ENCODE peak calls at places on chromosomes 2 and 18, in eight cellular contexts. E is uterus, V is mesenchymal stem cell, J is testis, L is IMR-90, M is thoracic aorta, X is MM.1S, G is HCT116. P is an unnamed sample.

GRCh38 chr2:74702001-74702715 is 48.1 kb downstream of the SEMA4F start:
- DNase-seq in M (no peak), V (no peak), J (no peak), X (no peak), E (no peak), G (no peak), L (no peak), P (no peak)

GRCh38 chr2:221705478-221705877 is 133.4 kb upstream of the EPHA4 start:
- DNase-seq in G (no peak), L (no peak), X (no peak), M (no peak), J (no peak), E (no peak), V (no peak), P (no peak)

GRCh38 chr2:191202881-191203397 is 42.3 kb upstream of the MYO1B start:
- DNase-seq in M (no peak), L (peak; percentile 83), G (no peak), J (no peak), V (peak; percentile 89), X (no peak), E (peak; percentile 19), P (no peak)

GRCh38 chr2:206452750-206453149 is 9.4 kb downstream of the ADAM23 start:
- DNase-seq in L (peak; percentile 43), G (no peak), X (no peak), V (peak; percentile 56), M (no peak), E (no peak), J (no peak), P (no peak)

GRCh38 chr2:225042800-225043167 is 516 bp upstream of the DOCK10 start:
- DNase-seq in L (no peak), J (no peak), M (no peak), G (no peak), V (peak; percentile 12), X (no peak), E (no peak), P (no peak)

GRCh38 chr2:25405871-25406270 is 64.1 kb upstream of the DNMT3A start:
- DNase-seq in J (no peak), G (no peak), M (no peak), V (no peak), E (no peak), L (no peak), X (no peak), P (no peak)

GRCh38 chr2:23420091-23420839 is 35.3 kb downstream of the KLHL29 start:
- DNase-seq in M (no peak), V (no peak), G (no peak), L (no peak), X (no peak), E (no peak), J (no peak), P (no peak)

GRCh38 chr18:25099838-25100393 is 252.1 kb downstream of the ZNF521 start:
- DNase-seq in M (no peak), J (peak; percentile 25), X (no peak), V (peak; percentile 70), G (no peak), E (no peak), L (peak; percentile 40), P (no peak)

GRCh38 chr18:3649135-3649558 is 199.2 kb downstream of the TGIF1 start:
- DNase-seq in J (no peak), X (no peak), V (peak; percentile 36), L (peak; percentile 37), M (no peak), E (no peak), G (no peak), P (no peak)

GRCh38 chr2:32484907-32485306 is 128.1 kb downstream of the BIRC6 start:
- DNase-seq in L (peak; percentile 97), V (peak; percentile 97), M (no peak), J (no peak), X (no peak), G (peak; percentile 15), E (no peak), P (no peak)

GRCh38 chr2:45274190-45274926 is 265.1 kb upstream of the SIX2 start:
- DNase-seq in M (no peak), J (no peak), G (no peak), X (no peak), E (no peak), L (no peak), V (no peak), P (no peak)

GRCh38 chr2:47334356-47335136 is 68.4 kb upstream of the MSH2 start:
- DNase-seq in L (no peak), M (no peak), J (no peak), X (peak; percentile 38), V (no peak), E (no peak), G (no peak), P (no peak)

GRCh38 chr2:55901322-55901721 is 22.3 kb downstream of the EFEMP1 start:
- DNase-seq in M (no peak), J (no peak), G (no peak), E (no peak), X (no peak), L (peak; percentile 53), V (peak; percentile 41), P (no peak)

GRCh38 chr2:100321881-100322820 is at the start of gene LONRF2:
- DNase-seq in X (no peak), L (no peak), E (peak; percentile 75), V (peak; percentile 2), J (peak; percentile 68), M (no peak), G (no peak), P (no peak)

GRCh38 chr18:43350176-43350575 is 72.9 kb upstream of the SYT4 start:
- DNase-seq in M (no peak), L (no peak), E (no peak), X (no peak), G (no peak), V (no peak), J (no peak), P (no peak)

GRCh38 chr2:235951980-235952379 is 216.2 kb downstream of the GBX2 start:
- DNase-seq in G (no peak), M (no peak), X (peak; percentile 46), E (no peak), V (no peak), L (no peak), J (no peak), P (no peak)

GRCh38 chr2:26723475-26723874 is 31.0 kb downstream of the KCNK3 start:
- DNase-seq in J (no peak), L (no peak), X (no peak), G (no peak), M (no peak), V (no peak), E (no peak), P (no peak)

GRCh38 chr2:26722911-26723310 is 30.4 kb downstream of the KCNK3 start:
- DNase-seq in X (no peak), V (no peak), G (no peak), J (no peak), M (no peak), E (no peak), L (no peak), P (no peak)

GRCh38 chr2:26720322-26721166 is 28.0 kb downstream of the KCNK3 start:
- DNase-seq in G (peak; percentile 29), E (peak; percentile 67), M (peak; percentile 54), X (no peak), V (peak; percentile 91), L (peak; percentile 82), J (peak; percentile 96), P (peak; percentile 77)

GRCh38 chr2:26722328-26722727 is 29.8 kb downstream of the KCNK3 start:
- DNase-seq in V (no peak), G (no peak), X (no peak), L (no peak), M (no peak), J (no peak), E (no peak), P (no peak)

DNA sequence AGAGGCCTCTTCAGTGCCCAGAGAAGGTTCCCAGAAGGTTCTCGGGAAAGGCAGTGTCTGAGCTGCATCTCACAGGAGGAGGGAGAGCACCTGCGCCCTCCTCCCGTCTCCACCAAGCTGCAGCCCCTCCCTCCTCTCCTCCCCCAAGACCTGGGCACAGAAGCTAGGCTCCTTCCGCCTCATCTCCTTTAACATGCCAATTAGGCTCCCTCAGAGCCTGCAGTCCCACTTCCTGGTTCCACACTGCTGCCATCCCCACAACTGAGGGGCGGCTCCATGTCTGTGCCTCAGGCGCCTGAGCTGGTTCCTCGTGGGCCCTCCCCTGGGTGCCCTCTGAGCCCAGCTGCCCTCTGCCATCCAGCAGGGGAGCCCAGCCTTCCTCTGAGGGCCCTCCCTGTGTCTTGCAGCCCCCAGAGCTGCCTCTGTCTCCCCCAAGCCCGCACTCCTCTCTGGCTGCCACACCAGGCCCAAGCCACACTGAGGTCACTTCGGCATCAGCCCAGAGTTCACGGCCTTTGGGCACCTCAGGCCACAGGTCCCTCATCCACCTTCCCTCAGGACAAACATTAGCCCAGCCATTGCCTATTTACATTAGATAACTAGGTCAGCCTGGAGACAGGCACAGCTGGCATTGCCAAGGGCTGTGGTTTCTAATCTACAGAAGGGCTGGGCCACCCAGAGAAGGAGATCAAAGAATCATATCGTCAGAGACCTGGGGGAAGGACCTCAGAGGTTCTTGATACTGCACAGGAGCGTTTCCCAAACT is 28.9 kb downstream of the KCNK3 start:
- DNase-seq in E (no peak), V (no peak), J (peak; percentile 57), G (no peak), L (no peak), M (no peak), X (no peak), P (no peak)
- H3K27ac ChIP-seq in E (no peak overlapping the region), V (no peak overlapping the region), J (peak overlapping the region; percentile 73), G (peak overlapping the region; percentile 54), L (no peak overlapping the region), M (peak overlapping the region; percentile 84), X (no peak overlapping the region), P (peak overlapping the region; percentile 83)

DNA sequence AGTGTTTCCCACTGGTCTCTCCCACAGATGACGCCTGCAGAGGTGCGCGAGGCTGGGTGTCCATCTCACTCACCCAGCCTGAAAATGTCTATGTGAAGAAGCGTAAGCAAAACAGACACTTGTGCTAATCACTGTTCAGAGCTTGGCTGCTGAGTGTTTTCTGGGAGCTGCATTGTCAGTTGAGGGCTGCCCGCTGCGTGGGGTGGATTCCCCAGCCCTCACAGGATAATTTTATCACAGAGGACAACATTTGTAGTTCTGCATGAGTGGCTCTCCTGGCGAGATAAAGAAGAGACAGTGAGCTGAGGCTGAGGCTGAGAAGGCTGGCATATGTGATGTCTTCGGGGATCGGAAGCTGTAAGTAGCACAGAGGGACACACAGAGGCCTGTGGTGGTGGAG is 16.2 kb upstream of the CAPN13 start:
- DNase-seq in L (no peak), G (no peak), E (no peak), M (no peak), J (peak; percentile 73), X (no peak), V (no peak), P (no peak)
- H3K4me1 ChIP-seq in L (no peaks in the 10 kb centered on the region), G (no peaks in the 10 kb centered on the region), E (no peaks in the 10 kb centered on the region), M (no peaks in the 10 kb centered on the region), J (peaks cover 15% of the 10 kb centered on the region), X (no peaks in the 10 kb centered on the region), V (no peaks in the 10 kb centered on the region), P (no peaks in the 10 kb centered on the region)

DNA sequence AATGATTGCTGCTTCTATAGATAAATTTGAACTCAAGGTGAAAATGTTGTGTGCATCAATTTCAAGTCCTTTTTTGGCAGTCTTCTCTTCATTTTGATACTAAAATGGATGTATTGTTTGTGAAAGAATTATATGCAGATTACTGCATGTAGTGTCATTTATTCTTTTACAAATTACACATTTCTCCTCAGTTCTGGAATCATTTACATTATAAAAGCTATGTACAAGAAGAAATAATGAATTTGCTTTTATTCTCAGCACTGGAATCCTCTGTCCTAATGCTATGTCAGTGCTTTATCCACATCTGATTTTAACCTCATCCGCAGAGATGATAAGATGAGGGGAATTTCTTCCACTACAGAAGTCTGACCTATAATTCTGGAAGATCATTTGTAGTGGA is 220.8 kb upstream of the UBE2E3 start:
- DNase-seq in J (no peak), G (no peak), M (no peak), E (no peak), X (no peak), L (no peak), V (no peak), P (no peak)
- H3K36me3 ChIP-seq in J (no peaks in the 10 kb centered on the region), G (no peaks in the 10 kb centered on the region), M (no peaks in the 10 kb centered on the region), E (no peaks in the 10 kb centered on the region), X (no peaks in the 10 kb centered on the region), L (no peaks in the 10 kb centered on the region), V (no peaks in the 10 kb centered on the region), P (no peaks in the 10 kb centered on the region)

GRCh38 chr18:9808530-9809241 is 77.1 kb upstream of the TXNDC2 start:
- DNase-seq in M (no peak), E (peak; percentile 37), V (peak; percentile 21), G (no peak), L (no peak), J (peak; percentile 65), X (no peak), P (no peak)
- H3K27ac ChIP-seq in M (peak overlapping the region; percentile 78), E (peak overlapping the region; percentile 27), V (peak overlapping the region; percentile 89), G (no peak overlapping the region), L (no peak overlapping the region), J (no peak overlapping the region), X (no peak overlapping the region), P (peak overlapping the region; percentile 65)